ENCODE peak calls at places on chromosomes 4 and X, in four cellular contexts. One of them, this sample, is unnamed.

GRCh38 chrX:39772057-39772832 is 325.5 kb downstream of the BCOR start:
- DNase-seq in tibial artery: no peak
- DNase-seq in fibroblast of mammary gland: no peak
- DNase-seq in GM23248: no peak
- DNase-seq in this sample: no peak

GRCh38 chr4:116346750-116347149 is 738.6 kb downstream of the TRAM1L1 start:
- DNase-seq in tibial artery: no peak
- DNase-seq in fibroblast of mammary gland: no peak
- DNase-seq in GM23248: no peak
- DNase-seq in this sample: no peak

GRCh38 chr4:113784497-113785254 is 23.1 kb upstream of the CAMK2D start:
- DNase-seq in tibial artery: no peak
- DNase-seq in fibroblast of mammary gland: peak
- DNase-seq in GM23248: peak
- DNase-seq in this sample: no peak

GRCh38 chrX:70289793-70290770 is at the start of the genes KIF4A and PDZD11:
- DNase-seq in tibial artery: peak
- DNase-seq in fibroblast of mammary gland: peak
- DNase-seq in GM23248: peak
- DNase-seq in this sample: peak

GRCh38 chrX:121754301-121754700 is 706.9 kb downstream of the GLUD2 start:
- DNase-seq in tibial artery: no peak
- DNase-seq in fibroblast of mammary gland: no peak
- DNase-seq in GM23248: no peak
- DNase-seq in this sample: no peak

GRCh38 chr4:40152642-40153041 is 44.2 kb upstream of the RHOH start:
- DNase-seq in tibial artery: no peak
- DNase-seq in fibroblast of mammary gland: no peak
- DNase-seq in GM23248: no peak
- DNase-seq in this sample: no peak

GRCh38 chrX:70052895-70053615 is 3.3 kb upstream of the AWAT2 start:
- DNase-seq in tibial artery: no peak
- DNase-seq in fibroblast of mammary gland: no peak
- DNase-seq in GM23248: no peak
- DNase-seq in this sample: no peak

GRCh38 chr4:128393111-128393704 is 105.6 kb upstream of the PGRMC2 start:
- DNase-seq in tibial artery: no peak
- DNase-seq in fibroblast of mammary gland: peak
- DNase-seq in GM23248: peak
- DNase-seq in this sample: no peak

GRCh38 chrX:7987160-7987992 is 60.2 kb upstream of the PNPLA4 start:
- DNase-seq in tibial artery: no peak
- DNase-seq in fibroblast of mammary gland: no peak
- DNase-seq in GM23248: peak
- DNase-seq in this sample: no peak

GRCh38 chr4:111678466-111678865 is 466.8 kb upstream of the FAM241A start:
- DNase-seq in tibial artery: no peak
- DNase-seq in fibroblast of mammary gland: peak
- DNase-seq in GM23248: peak
- DNase-seq in this sample: no peak

GRCh38 chrX:67604979-67605703 is 61.3 kb downstream of the AR start:
- DNase-seq in tibial artery: no peak
- DNase-seq in fibroblast of mammary gland: peak
- DNase-seq in GM23248: peak
- DNase-seq in this sample: no peak

GRCh38 chr4:114562176-114562904 is 36.3 kb upstream of the UGT8 start:
- DNase-seq in tibial artery: no peak
- DNase-seq in fibroblast of mammary gland: no peak
- DNase-seq in GM23248: no peak
- DNase-seq in this sample: no peak

GRCh38 chrX:95058815-95059214 is 1384.8 kb downstream of the FAM133A start:
- DNase-seq in tibial artery: no peak
- DNase-seq in fibroblast of mammary gland: peak
- DNase-seq in GM23248: peak
- DNase-seq in this sample: no peak

GRCh38 chr4:153418114-153418513 is 48.0 kb upstream of the TMEM131L start:
- DNase-seq in tibial artery: no peak
- DNase-seq in fibroblast of mammary gland: peak
- DNase-seq in GM23248: no peak
- DNase-seq in this sample: no peak

GRCh38 chr4:40046311-40046980 is 10.2 kb upstream of the N4BP2 start:
- DNase-seq in tibial artery: no peak
- DNase-seq in fibroblast of mammary gland: peak
- DNase-seq in GM23248: peak
- DNase-seq in this sample: no peak

GRCh38 chrX:101062171-101062570 is 10.3 kb upstream of the TRMT2B start:
- DNase-seq in tibial artery: no peak
- DNase-seq in fibroblast of mammary gland: no peak
- DNase-seq in GM23248: peak
- DNase-seq in this sample: no peak

GRCh38 chrX:130120321-130120731 is 10.0 kb upstream of the ELF4 start:
- DNase-seq in tibial artery: no peak
- DNase-seq in fibroblast of mammary gland: no peak
- DNase-seq in GM23248: peak
- DNase-seq in this sample: no peak

GRCh38 chrX:10043386-10043785 is 76.2 kb downstream of the CLDN34 start:
- DNase-seq in tibial artery: no peak
- DNase-seq in fibroblast of mammary gland: no peak
- DNase-seq in GM23248: no peak
- DNase-seq in this sample: peak

GRCh38 chrX:11666180-11666579 is 460 bp upstream of the ARHGAP6 start:
- DNase-seq in tibial artery: no peak
- DNase-seq in fibroblast of mammary gland: no peak
- DNase-seq in GM23248: peak
- DNase-seq in this sample: no peak

GRCh38 chr4:3516061-3516835 is 16.0 kb downstream of the LRPAP1 start:
- DNase-seq in tibial artery: no peak
- DNase-seq in fibroblast of mammary gland: no peak
- DNase-seq in GM23248: no peak
- DNase-seq in this sample: no peak
- H3K4me3 ChIP-seq in tibial artery: no peak
- H3K4me3 ChIP-seq in fibroblast of mammary gland: no peak
- H3K4me3 ChIP-seq in GM23248: no peak
- H3K4me3 ChIP-seq in this sample: no peak

GRCh38 chr4:20386906-20387305 is 135.2 kb downstream of the SLIT2 start:
- DNase-seq in tibial artery: no peak
- DNase-seq in fibroblast of mammary gland: no peak
- DNase-seq in GM23248: no peak
- DNase-seq in this sample: no peak
- H3K4me3 ChIP-seq in tibial artery: no peak
- H3K4me3 ChIP-seq in fibroblast of mammary gland: no peak
- H3K4me3 ChIP-seq in GM23248: no peak
- H3K4me3 ChIP-seq in this sample: no peak

DNA sequence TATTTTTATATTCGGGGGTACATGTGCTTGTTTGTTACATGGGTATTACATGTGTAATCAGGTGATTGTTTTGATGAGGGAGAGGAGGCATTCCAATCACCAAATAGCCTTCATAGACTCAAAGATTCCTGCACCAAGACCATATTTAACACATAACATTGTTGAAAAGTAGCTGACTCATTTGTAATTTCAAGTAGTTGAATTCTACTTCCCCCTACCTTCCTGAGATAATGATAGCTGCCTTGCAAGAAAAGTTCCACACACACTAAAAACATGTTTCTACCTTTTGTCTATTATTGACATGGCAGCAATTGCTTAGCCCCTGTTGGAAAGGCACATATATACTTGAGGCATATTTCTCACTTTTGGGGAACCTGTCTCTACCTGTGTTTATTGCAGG is 16.1 kb downstream of the PGAM4 start:
- DNase-seq in tibial artery: no peak
- DNase-seq in fibroblast of mammary gland: no peak
- DNase-seq in GM23248: no peak
- DNase-seq in this sample: no peak
- H3K4me3 ChIP-seq in tibial artery: no peak
- H3K4me3 ChIP-seq in fibroblast of mammary gland: no peak
- H3K4me3 ChIP-seq in GM23248: no peak
- H3K4me3 ChIP-seq in this sample: no peak

DNA sequence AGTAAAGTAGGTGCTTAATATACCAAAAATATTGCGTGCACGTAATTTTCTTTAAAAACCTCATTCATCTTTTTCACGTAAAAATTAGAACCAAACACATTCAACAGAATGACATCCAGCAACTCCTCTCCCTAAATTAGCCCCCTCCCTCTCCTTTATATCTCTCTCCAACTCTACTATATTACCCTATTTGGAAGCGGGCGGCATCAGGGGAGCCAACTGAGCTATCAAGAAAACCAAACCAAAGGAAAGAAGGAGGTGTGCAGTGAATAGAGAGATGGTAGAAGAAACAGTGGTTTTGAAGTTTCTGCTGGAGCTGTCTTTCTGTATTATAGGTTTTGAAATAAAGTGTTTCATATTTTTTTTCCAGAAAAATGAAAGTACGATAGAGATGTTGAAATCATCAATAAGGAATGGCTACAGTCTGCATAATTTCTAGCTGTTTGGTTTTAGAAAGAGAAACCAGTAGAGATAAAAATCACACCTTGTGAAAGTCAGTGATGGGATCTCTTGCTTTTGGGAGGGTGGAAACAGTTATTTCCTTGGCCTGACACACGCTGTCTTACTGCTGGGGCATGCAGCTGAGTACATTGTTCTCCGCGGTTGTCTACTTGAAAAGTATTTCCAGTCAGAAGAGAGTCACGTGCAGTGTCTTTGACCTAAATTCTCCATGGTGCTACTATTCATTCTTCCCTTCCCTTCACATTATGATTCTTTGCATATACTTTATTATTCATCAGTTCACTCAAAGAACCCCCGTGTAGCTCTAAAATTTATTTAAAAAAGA is 94.1 kb upstream of the WDR17 start:
- DNase-seq in tibial artery: no peak
- DNase-seq in fibroblast of mammary gland: no peak
- DNase-seq in GM23248: peak
- DNase-seq in this sample: no peak
- H3K4me3 ChIP-seq in tibial artery: no peak
- H3K4me3 ChIP-seq in fibroblast of mammary gland: no peak
- H3K4me3 ChIP-seq in GM23248: no peak
- H3K4me3 ChIP-seq in this sample: no peak

DNA sequence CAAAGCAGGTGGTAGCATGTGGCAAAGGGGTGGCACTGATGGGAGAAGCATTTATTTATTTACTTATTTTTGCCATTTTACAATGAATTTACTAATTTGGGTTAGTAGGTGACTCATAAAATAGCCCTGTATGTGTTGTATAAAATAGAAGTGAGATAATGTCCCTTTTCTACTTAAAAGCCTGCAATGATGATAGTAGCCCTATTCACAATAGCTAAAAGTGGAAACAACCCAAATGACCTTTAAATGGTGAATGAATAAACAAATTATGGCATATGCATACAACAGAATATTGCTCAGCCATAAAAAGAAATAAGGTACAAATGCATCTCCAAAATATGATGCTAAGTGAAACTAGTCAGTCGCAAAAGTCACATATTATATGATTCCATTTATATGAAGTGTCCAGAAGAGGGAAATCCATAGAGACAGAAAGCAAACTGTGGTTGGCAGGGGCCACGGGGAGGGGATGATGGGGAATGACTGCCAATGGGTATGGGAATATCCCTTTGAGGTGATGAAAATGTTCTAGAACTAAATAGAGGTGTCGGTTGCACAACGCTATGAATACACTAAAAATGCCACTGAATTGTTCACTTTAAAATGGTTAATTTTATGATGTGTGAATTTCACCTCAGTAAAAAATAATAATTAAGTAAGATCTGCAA is 35.8 kb upstream of the FAM9C start:
- DNase-seq in tibial artery: no peak
- DNase-seq in fibroblast of mammary gland: no peak
- DNase-seq in GM23248: no peak
- DNase-seq in this sample: no peak
- H3K4me3 ChIP-seq in tibial artery: no peak
- H3K4me3 ChIP-seq in fibroblast of mammary gland: no peak
- H3K4me3 ChIP-seq in GM23248: no peak
- H3K4me3 ChIP-seq in this sample: no peak